ENCODE peak calls at places on chromosomes 4 and X, in six cellular contexts. D is ELF-1; G is stimulated activated CD8-positive, alpha-beta memory T cell treated with anti-CD3 and anti-CD28 coated beads, Interleukin-7, amount 100 ng/mL, for 4 hours; R is left colon; M is AML-193; L is posterior cingulate gyrus. A is an unnamed sample.

GRCh38 chr4:184376136-184376838 is 98.1 kb downstream of the IRF2 start:
- DNase-seq in D (no peak), G (no peak), R (no peak), M (no peak), L (no peak), A (no peak)

GRCh38 chr4:110854021-110854678 is 231.3 kb upstream of the PITX2 start:
- DNase-seq in D (no peak), G (no peak), R (peak; percentile 68), M (no peak), L (no peak), A (peak; percentile 58)

GRCh38 chr4:41977709-41978108 is 3.8 kb upstream of the DCAF4L1 start:
- DNase-seq in D (no peak), G (no peak), R (no peak), M (peak; percentile 32), L (no peak), A (peak; percentile 17)

GRCh38 chr4:7647211-7647931 is 212.6 kb upstream of the PSAPL1 start:
- DNase-seq in D (no peak), G (no peak), R (no peak), M (no peak), L (no peak), A (no peak)

GRCh38 chrX:3577551-3577950 is 135.9 kb downstream of the PRKX start:
- DNase-seq in D (no peak), G (no peak), R (no peak), M (no peak), L (no peak), A (no peak)

GRCh38 chr4:55819634-55820033 is at the start of gene EXOC1L:
- DNase-seq in D (peak; percentile 91), G (no peak), R (no peak), M (no peak), L (no peak), A (no peak)

GRCh38 chr4:72505314-72505744 is 63.7 kb downstream of the ADAMTS3 start:
- DNase-seq in D (peak; percentile 79), G (no peak), R (no peak), M (peak; percentile 38), L (no peak), A (peak; percentile 47)

GRCh38 chr4:54998991-54999390 is 126.4 kb downstream of the KDR start:
- DNase-seq in D (peak; percentile 19), G (no peak), R (no peak), M (no peak), L (no peak), A (peak; percentile 5)

GRCh38 chr4:145840162-145840768 is 98.4 kb downstream of the ZNF827 start:
- DNase-seq in D (no peak), G (no peak), R (no peak), M (peak; percentile 30), L (no peak), A (no peak)

GRCh38 chr4:186297013-186297645 is 31.1 kb downstream of the F11 start:
- DNase-seq in D (peak; percentile 29), G (no peak), R (no peak), M (peak; percentile 46), L (no peak), A (no peak)

GRCh38 chr4:124334119-124334518 is 378.4 kb downstream of the ANKRD50 start:
- DNase-seq in D (no peak), G (no peak), R (no peak), M (peak; percentile 76), L (no peak), A (peak; percentile 54)

GRCh38 chr4:42280327-42281095 is 116.8 kb upstream of the SHISA3 start:
- DNase-seq in D (peak; percentile 24), G (no peak), R (no peak), M (peak; percentile 27), L (no peak), A (no peak)

GRCh38 chrX:109966246-109966645 is 36.7 kb upstream of the TMEM164 start:
- DNase-seq in D (no peak), G (no peak), R (no peak), M (no peak), L (no peak), A (peak; percentile 23)

GRCh38 chr4:73899321-73899720 is 30.1 kb downstream of the CXCL1 start:
- DNase-seq in D (no peak), G (no peak), R (no peak), M (no peak), L (no peak), A (no peak)

GRCh38 chr4:81136161-81136910 is 78.7 kb downstream of the PRKG2 start:
- DNase-seq in D (no peak), G (no peak), R (no peak), M (no peak), L (no peak), A (peak; percentile 43)

GRCh38 chr4:39713691-39714090 is 15.8 kb downstream of the UBE2K start:
- DNase-seq in D (no peak), G (no peak), R (no peak), M (no peak), L (no peak), A (no peak)

GRCh38 chr4:19776021-19776459 is 475.7 kb upstream of the SLIT2 start:
- DNase-seq in D (no peak), G (no peak), R (no peak), M (no peak), L (no peak), A (peak; percentile 79)

GRCh38 chr4:73734405-73735070 is 5.8 kb upstream of the CXCL8 start:
- DNase-seq in D (no peak), G (no peak), R (no peak), M (no peak), L (no peak), A (no peak)

GRCh38 chr4:89119166-89119565 is 7.8 kb downstream of the TIGD2 start:
- DNase-seq in D (no peak), G (no peak), R (no peak), M (no peak), L (no peak), A (no peak)

GRCh38 chrX:102835504-102836146 is 101.4 kb upstream of the RAB40AL start:
- DNase-seq in D (peak; percentile 55), G (no peak), R (no peak), M (no peak), L (no peak), A (no peak)

GRCh38 chr4:174538123-174538875 is 16.0 kb upstream of the HPGD start:
- DNase-seq in D (no peak), G (no peak), R (no peak), M (no peak), L (no peak), A (no peak)

GRCh38 chr4:2946812-2947600 is 16.2 kb downstream of the NOP14 start:
- DNase-seq in D (no peak), G (no peak), R (no peak), M (no peak), L (no peak), A (no peak)

GRCh38 chr4:137861682-137862081 is 329.4 kb upstream of the PCDH18 start:
- DNase-seq in D (no peak), G (no peak), R (no peak), M (peak; percentile 4), L (no peak), A (no peak)

GRCh38 chr4:145829629-145830395 is 108.8 kb downstream of the ZNF827 start:
- DNase-seq in D (no peak), G (no peak), R (no peak), M (no peak), L (no peak), A (no peak)

GRCh38 chr4:65893957-65894755 is 223.9 kb upstream of the EPHA5 start:
- DNase-seq in D (no peak), G (no peak), R (no peak), M (no peak), L (no peak), A (no peak)

GRCh38 chr4:140857111-140857510 is 100.9 kb upstream of the TBC1D9 start:
- DNase-seq in D (no peak), G (no peak), R (no peak), M (no peak), L (no peak), A (no peak)

GRCh38 chrX:65635371-65635770 is 32.1 kb upstream of the MSN start:
- DNase-seq in D (peak; percentile 38), G (no peak), R (no peak), M (no peak), L (no peak), A (no peak)

GRCh38 chr4:41299486-41299885 is 42.8 kb downstream of the UCHL1 start:
- DNase-seq in D (no peak), G (no peak), R (no peak), M (no peak), L (no peak), A (no peak)

GRCh38 chr4:101651778-101652177 is 138.8 kb upstream of the BANK1 start:
- DNase-seq in D (no peak), G (no peak), R (no peak), M (no peak), L (no peak), A (no peak)

GRCh38 chrX:147912093-147912801 is 528 bp downstream of the FMR1 start:
- DNase-seq in D (peak; percentile 81), G (no peak), R (peak; percentile 26), M (peak; percentile 3), L (no peak), A (peak; percentile 2)

GRCh38 chr4:138090918-138091659 is 151.1 kb downstream of the SLC7A11 start:
- DNase-seq in D (no peak), G (no peak), R (no peak), M (no peak), L (no peak), A (no peak)

GRCh38 chr4:110211007-110211769 is 12.8 kb upstream of the ELOVL6 start:
- DNase-seq in D (no peak), G (peak; percentile 20), R (no peak), M (peak; percentile 45), L (no peak), A (no peak)

GRCh38 chrX:3244955-3245354 is 101.5 kb downstream of the MXRA5 start:
- DNase-seq in D (no peak), G (no peak), R (no peak), M (no peak), L (no peak), A (no peak)

GRCh38 chrX:87583679-87584078 is 66.1 kb downstream of the KLHL4 start:
- DNase-seq in D (peak; percentile 67), G (no peak), R (no peak), M (peak; percentile 3), L (no peak), A (no peak)

GRCh38 chr4:138734746-138735145 is 280.8 kb upstream of the NOCT start:
- DNase-seq in D (no peak), G (no peak), R (no peak), M (no peak), L (no peak), A (peak; percentile 45)